ENCODE peak calls at places on chromosomes 11 and 22, in nine cellular contexts. E, K, F, P, T, D, X, R and Z are unnamed samples. For H3K4me1, the result is how much of the 10 kb centered on the place peaks cover.

GRCh38 chr22:37545703-37546435 is 14.4 kb upstream of the CDC42EP1 start:
- DNase-seq in E (peak), K (peak), F (no peak), P (peak), T (no peak), D (no peak), X (peak), R (peak), Z (no peak)

GRCh38 chr11:6200975-6201374 is 2.0 kb downstream of the OR52W1 start:
- DNase-seq in E (no peak), K (no peak), F (no peak), P (no peak), T (no peak), D (no peak), X (peak), R (no peak), Z (peak)

GRCh38 chr22:39148727-39149535 is 3.5 kb downstream of the CBX7 start:
- DNase-seq in E (peak), K (peak), F (no peak), P (peak), T (no peak), D (no peak), X (peak), R (no peak), Z (peak)

GRCh38 chr11:115760528-115760837 is 256.3 kb upstream of the CADM1 start:
- DNase-seq in E (peak), K (no peak), F (no peak), P (no peak), T (no peak), D (no peak), X (no peak), R (no peak), Z (no peak)

GRCh38 chr22:50671641-50672040 is 982 bp upstream of the SHANK3 start:
- DNase-seq in E (no peak), K (no peak), F (no peak), P (no peak), T (no peak), D (no peak), X (no peak), R (no peak), Z (no peak)

GRCh38 chr11:69949327-69949726 is 128.8 kb upstream of the ANO1 start:
- DNase-seq in E (no peak), K (peak), F (peak), P (no peak), T (no peak), D (peak), X (peak), R (no peak), Z (no peak)

GRCh38 chr11:26717761-26718160 is 4.1 kb downstream of the SLC5A12 start:
- DNase-seq in E (no peak), K (no peak), F (no peak), P (no peak), T (no peak), D (no peak), X (no peak), R (no peak), Z (no peak)

GRCh38 chr11:2891901-2892214 is 6.3 kb upstream of the CDKN1C start:
- DNase-seq in E (no peak), K (peak), F (no peak), P (peak), T (no peak), D (no peak), X (peak), R (no peak), Z (no peak)

GRCh38 chr11:134558258-134558835 is 146.3 kb upstream of the B3GAT1 start:
- DNase-seq in E (peak), K (no peak), F (no peak), P (no peak), T (peak), D (no peak), X (peak), R (no peak), Z (no peak)

GRCh38 chr22:20154602-20155183 is 3.8 kb upstream of the CCDC188 start:
- DNase-seq in E (no peak), K (no peak), F (no peak), P (no peak), T (no peak), D (no peak), X (no peak), R (no peak), Z (peak)

GRCh38 chr22:27718186-27719032 is 83.1 kb downstream of the MN1 start:
- DNase-seq in E (no peak), K (peak), F (peak), P (peak), T (no peak), D (peak), X (peak), R (peak), Z (peak)

GRCh38 chr22:50035976-50036375 is 22.1 kb downstream of the TTLL8 start:
- DNase-seq in E (no peak), K (no peak), F (no peak), P (no peak), T (no peak), D (no peak), X (no peak), R (no peak), Z (no peak)

GRCh38 chr22:43516386-43516785 is 104.6 kb downstream of the MPPED1 start:
- DNase-seq in E (no peak), K (no peak), F (no peak), P (no peak), T (no peak), D (no peak), X (no peak), R (no peak), Z (no peak)

GRCh38 chr11:63769044-63769718 is 606 bp upstream of the ZFTA start:
- DNase-seq in E (peak), K (peak), F (no peak), P (peak), T (no peak), D (no peak), X (peak), R (peak), Z (peak)

GRCh38 chr22:25366876-25367466 is 147.5 kb downstream of the CRYBB2 start:
- DNase-seq in E (no peak), K (peak), F (no peak), P (no peak), T (no peak), D (no peak), X (no peak), R (no peak), Z (no peak)

GRCh38 chr11:17810736-17811135 is 76.2 kb downstream of the KCNC1 start:
- DNase-seq in E (no peak), K (no peak), F (no peak), P (peak), T (no peak), D (no peak), X (no peak), R (peak), Z (no peak)

GRCh38 chr11:41612415-41612814 is 153.0 kb upstream of the LRRC4C start:
- DNase-seq in E (no peak), K (no peak), F (no peak), P (no peak), T (no peak), D (no peak), X (no peak), R (no peak), Z (no peak)

GRCh38 chr11:83836883-83837654 is 550.9 kb upstream of the CCDC90B start:
- DNase-seq in E (peak), K (no peak), F (no peak), P (no peak), T (no peak), D (peak), X (no peak), R (peak), Z (peak)

GRCh38 chr22:33513388-33514336 is 406.6 kb downstream of the LARGE1 start:
- DNase-seq in E (no peak), K (no peak), F (no peak), P (no peak), T (no peak), D (no peak), X (no peak), R (no peak), Z (no peak)

GRCh38 chr11:113048820-113049555 is 87.8 kb downstream of the NCAM1 start:
- DNase-seq in E (no peak), K (no peak), F (peak), P (peak), T (no peak), D (no peak), X (no peak), R (no peak), Z (no peak)

GRCh38 chr22:46122511-46122971 is 27.8 kb upstream of the PPARA start:
- DNase-seq in E (peak), K (no peak), F (no peak), P (peak), T (no peak), D (no peak), X (peak), R (peak), Z (peak)

GRCh38 chr11:115199501-115199900 is 304.7 kb downstream of the CADM1 start:
- DNase-seq in E (no peak), K (no peak), F (no peak), P (no peak), T (no peak), D (no peak), X (no peak), R (no peak), Z (no peak)

GRCh38 chr11:10451399-10452116 is 3.5 kb upstream of the AMPD3 start:
- DNase-seq in E (no peak), K (no peak), F (no peak), P (no peak), T (no peak), D (no peak), X (no peak), R (peak), Z (no peak)

GRCh38 chr11:27039873-27040272 is 742 bp upstream of the BBOX1 start:
- DNase-seq in E (no peak), K (no peak), F (no peak), P (no peak), T (no peak), D (no peak), X (no peak), R (no peak), Z (no peak)

GRCh38 chr11:102408339-102408738 is 44.2 kb downstream of the TMEM123 start:
- DNase-seq in E (no peak), K (no peak), F (no peak), P (no peak), T (no peak), D (no peak), X (no peak), R (no peak), Z (no peak)

GRCh38 chr11:62689421-62690183 is at the start of gene LRRN4CL:
- DNase-seq in E (no peak), K (peak), F (no peak), P (peak), T (no peak), D (no peak), X (no peak), R (peak), Z (no peak)

GRCh38 chr11:6736495-6737121 is 35.2 kb downstream of the OR2AG2 start:
- DNase-seq in E (no peak), K (no peak), F (no peak), P (no peak), T (no peak), D (no peak), X (no peak), R (no peak), Z (no peak)

GRCh38 chr11:43212279-43212678 is 99.5 kb upstream of the API5 start:
- DNase-seq in E (peak), K (no peak), F (no peak), P (no peak), T (no peak), D (no peak), X (no peak), R (no peak), Z (no peak)

GRCh38 chr11:86615495-86615894 is 56.9 kb downstream of the ME3 start:
- DNase-seq in E (no peak), K (no peak), F (no peak), P (no peak), T (no peak), D (no peak), X (no peak), R (no peak), Z (no peak)

GRCh38 chr11:7611411-7611810 is 61.9 kb downstream of the CYB5R2 start:
- DNase-seq in E (no peak), K (no peak), F (peak), P (no peak), T (no peak), D (no peak), X (no peak), R (no peak), Z (no peak)

GRCh38 chr11:17230867-17231851 is 23.4 kb upstream of the PIK3C2A start:
- DNase-seq in E (no peak), K (no peak), F (no peak), P (no peak), T (no peak), D (no peak), X (no peak), R (no peak), Z (no peak)

GRCh38 chr11:69169479-69169878 is 13.7 kb downstream of the SMIM38 start:
- DNase-seq in E (no peak), K (no peak), F (no peak), P (no peak), T (no peak), D (no peak), X (no peak), R (no peak), Z (no peak)

GRCh38 chr11:62646825-62647608 is 604 bp upstream of the GANAB start:
- DNase-seq in E (no peak), K (no peak), F (no peak), P (no peak), T (no peak), D (no peak), X (no peak), R (no peak), Z (no peak)

GRCh38 chr22:29719894-29720645 is at the start of gene CABP7:
- DNase-seq in E (no peak), K (no peak), F (no peak), P (no peak), T (no peak), D (no peak), X (no peak), R (peak), Z (no peak)

GRCh38 chr11:2914475-2915195 is 14.6 kb downstream of the PHLDA2 start:
- DNase-seq in E (no peak), K (no peak), F (no peak), P (no peak), T (no peak), D (no peak), X (peak), R (peak), Z (no peak)

GRCh38 chr11:94895451-94895850 is 77.9 kb downstream of the CWC15 start:
- DNase-seq in E (no peak), K (no peak), F (no peak), P (no peak), T (no peak), D (no peak), X (no peak), R (no peak), Z (no peak)

GRCh38 chr11:107183963-107184362 is 165.7 kb upstream of the GUCY1A2 start:
- DNase-seq in E (no peak), K (no peak), F (no peak), P (no peak), T (no peak), D (no peak), X (no peak), R (no peak), Z (no peak)

GRCh38 chr22:28942333-28942732 is 59.0 kb downstream of the ZNRF3 start:
- DNase-seq in E (no peak), K (no peak), F (no peak), P (no peak), T (no peak), D (no peak), X (no peak), R (no peak), Z (no peak)

GRCh38 chr11:82865841-82866240 is 34.4 kb downstream of the PRCP start:
- DNase-seq in E (no peak), K (no peak), F (no peak), P (no peak), T (no peak), D (no peak), X (no peak), R (no peak), Z (no peak)

DNA sequence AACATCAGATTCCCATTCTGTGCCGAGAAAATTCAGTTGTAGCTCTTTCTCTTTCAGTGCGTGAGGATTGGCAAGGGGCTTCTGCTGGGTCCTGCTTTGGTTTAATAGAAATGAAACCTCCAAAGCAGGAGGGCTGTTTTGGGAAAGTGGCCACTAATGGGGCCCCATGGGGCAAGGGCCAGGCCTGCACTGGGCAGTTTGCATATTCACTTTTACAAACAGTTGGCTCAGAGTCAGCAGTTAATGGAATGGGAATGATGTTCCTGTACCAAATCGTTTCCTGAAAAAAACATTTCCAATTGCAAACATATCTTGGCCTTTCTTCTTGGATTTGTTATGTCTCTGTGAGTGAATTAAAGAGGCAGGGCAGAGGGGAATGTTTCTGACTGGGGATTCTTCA is 92.1 kb downstream of the PARVA start:
- DNase-seq in E (no peak), K (no peak), F (no peak), P (no peak), T (no peak), D (no peak), X (no peak), R (no peak), Z (no peak)
- H3K4me3 ChIP-seq in E (no peak), K (no peak), F (no peak), P (peak), T (peak), D (no peak), X (no peak), R (no peak), Z (no peak)

GRCh38 chr22:47344414-47344813 is 582.0 kb downstream of the TBC1D22A start:
- DNase-seq in E (no peak), K (no peak), F (no peak), P (no peak), T (no peak), D (no peak), X (no peak), R (no peak), Z (no peak)
- H3K4me1 ChIP-seq in E (under half), K (under half), F (under half), P (under half), T (under half), D (under half), X (under half), R (under half), Z (under half)

DNA sequence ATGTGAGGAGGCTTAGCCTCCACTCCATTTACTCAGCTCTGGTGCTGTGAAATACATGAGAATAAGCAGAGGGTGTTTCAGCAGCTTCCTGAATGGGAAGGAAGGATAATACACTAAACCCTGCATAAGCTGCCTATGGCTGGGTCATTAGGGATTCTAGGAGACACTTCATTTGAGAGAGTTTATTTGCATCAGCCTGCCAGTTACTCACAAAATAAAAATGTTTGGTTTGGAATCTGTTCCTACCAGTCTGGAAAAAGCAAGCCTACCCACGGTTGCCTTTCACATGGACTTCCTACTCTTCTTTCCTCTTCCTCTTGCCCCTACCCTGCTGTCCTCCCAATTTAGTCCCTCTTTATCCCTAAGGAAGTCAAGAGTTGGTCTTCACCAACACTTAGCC is 20.5 kb downstream of the SLC1A2 start:
- DNase-seq in E (no peak), K (no peak), F (no peak), P (no peak), T (no peak), D (no peak), X (no peak), R (no peak), Z (no peak)
- H3K4me3 ChIP-seq in E (no peak), K (no peak), F (no peak), P (no peak), T (no peak), D (no peak), X (no peak), R (no peak), Z (no peak)

GRCh38 chr22:35528967-35529366 is 11.7 kb upstream of the RASD2 start:
- DNase-seq in E (no peak), K (no peak), F (no peak), P (no peak), T (no peak), D (no peak), X (no peak), R (no peak), Z (no peak)
- H3K4me1 ChIP-seq in E (under half), K (under half), F (under half), P (under half), T (under half), D (under half), X (under half), R (under half), Z (under half)

GRCh38 chr11:60970369-60970774 is 1.1 kb upstream of the CD6 start:
- DNase-seq in E (peak), K (peak), F (no peak), P (no peak), T (no peak), D (peak), X (peak), R (peak), Z (peak)
- H3K4me3 ChIP-seq in E (no peak), K (no peak), F (no peak), P (no peak), T (no peak), D (no peak), X (no peak), R (no peak), Z (no peak)

DNA sequence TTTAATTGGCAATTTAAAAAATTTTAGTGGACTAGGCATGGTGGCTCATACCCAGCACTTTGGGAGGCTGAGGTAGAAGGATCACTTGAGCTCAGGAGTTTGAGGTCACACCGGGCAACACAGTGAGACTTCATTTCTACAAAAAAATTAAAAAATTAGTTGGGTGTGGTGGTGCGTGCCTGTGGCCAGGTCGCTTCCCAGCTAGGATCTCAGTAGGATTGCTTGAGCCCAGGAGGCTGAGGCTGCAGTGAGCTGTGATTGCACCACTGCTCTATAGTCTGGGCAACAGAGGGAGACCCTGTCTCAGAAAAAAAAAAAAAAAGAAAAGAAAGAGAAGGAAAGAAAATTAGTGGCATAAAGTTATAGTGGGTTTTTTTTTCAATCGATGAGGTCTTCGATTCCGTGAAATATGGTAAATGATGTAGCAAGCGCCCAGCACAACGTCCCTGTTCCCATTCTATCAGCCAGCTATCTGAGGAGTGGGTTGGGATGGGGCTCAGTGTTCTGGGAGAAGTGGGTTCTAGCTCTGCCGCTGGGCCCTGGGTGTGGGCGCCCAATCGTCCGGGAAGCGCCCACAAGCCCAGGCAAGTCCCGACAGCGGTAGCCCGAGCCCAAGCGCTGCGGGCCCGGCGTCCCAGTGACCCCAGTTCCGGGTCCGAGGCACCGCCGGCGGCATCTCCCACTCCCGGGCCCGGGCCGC is 1.4 kb downstream of the FOSL1 start:
- DNase-seq in E (no peak), K (no peak), F (no peak), P (peak), T (no peak), D (no peak), X (no peak), R (no peak), Z (no peak)
- H3K4me1 ChIP-seq in E (under half), K (under half), F (half or more), P (under half), T (under half), D (half or more), X (under half), R (under half), Z (under half)

GRCh38 chr11:65555693-65556231 is 2.4 kb downstream of the LTBP3 start:
- DNase-seq in E (no peak), K (no peak), F (peak), P (peak), T (no peak), D (peak), X (no peak), R (no peak), Z (no peak)
- H3K4me3 ChIP-seq in E (no peak), K (no peak), F (peak), P (no peak), T (peak), D (no peak), X (no peak), R (no peak), Z (no peak)

DNA sequence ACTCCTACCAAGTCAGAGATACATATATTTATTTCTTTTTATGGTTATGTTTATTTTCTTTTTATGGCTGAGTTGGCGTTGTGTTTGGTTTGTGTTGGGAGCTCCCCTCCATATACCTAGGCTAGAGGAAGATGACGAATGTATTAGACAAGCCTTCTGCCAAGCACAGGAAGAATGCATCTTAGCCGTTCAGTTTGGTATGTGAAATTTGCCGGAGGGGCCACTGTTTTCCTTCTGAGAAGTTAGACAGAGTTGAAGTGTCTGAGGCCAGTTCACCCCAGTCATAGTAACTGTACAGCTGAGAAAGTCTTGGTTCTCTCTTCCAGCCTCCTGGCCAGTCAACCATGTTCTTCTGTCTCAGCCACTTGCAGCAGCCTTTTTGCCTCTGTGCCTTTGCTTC is 29.8 kb downstream of the TEAD1 start:
- DNase-seq in E (no peak), K (no peak), F (no peak), P (no peak), T (no peak), D (no peak), X (no peak), R (no peak), Z (no peak)
- H3K4me1 ChIP-seq in E (under half), K (under half), F (under half), P (under half), T (under half), D (under half), X (under half), R (half or more), Z (under half)